ENCODE peak calls at places on chromosome 10, in nine cellular contexts. One of them, this sample, is unnamed.

GRCh38 chr10:113382691-113383090 is 170.2 kb upstream of the HABP2 start:
- DNase-seq in fibroblast of villous mesenchyme: peak
- DNase-seq in tibial nerve: no peak
- DNase-seq in GM12865: no peak
- DNase-seq in GM13977: no peak
- DNase-seq in PC-3: no peak
- DNase-seq in CD8-positive, alpha-beta T cell: no peak
- DNase-seq in neural progenitor cell: no peak
- DNase-seq in upper lobe of right lung: no peak
- DNase-seq in this sample: no peak

GRCh38 chr10:536371-536925 is 153.0 kb downstream of the DIP2C start:
- DNase-seq in fibroblast of villous mesenchyme: no peak
- DNase-seq in tibial nerve: no peak
- DNase-seq in GM12865: no peak
- DNase-seq in GM13977: no peak
- DNase-seq in PC-3: no peak
- DNase-seq in CD8-positive, alpha-beta T cell: no peak
- DNase-seq in neural progenitor cell: no peak
- DNase-seq in upper lobe of right lung: peak
- DNase-seq in this sample: no peak

GRCh38 chr10:98425511-98426352 is 10.8 kb upstream of the PYROXD2 start:
- DNase-seq in fibroblast of villous mesenchyme: peak
- DNase-seq in tibial nerve: no peak
- DNase-seq in GM12865: peak
- DNase-seq in GM13977: peak
- DNase-seq in PC-3: peak
- DNase-seq in CD8-positive, alpha-beta T cell: no peak
- DNase-seq in neural progenitor cell: peak
- DNase-seq in upper lobe of right lung: peak
- DNase-seq in this sample: no peak

GRCh38 chr10:103784089-103784488 is 71.3 kb downstream of the SH3PXD2A start:
- DNase-seq in fibroblast of villous mesenchyme: no peak
- DNase-seq in tibial nerve: no peak
- DNase-seq in GM12865: no peak
- DNase-seq in GM13977: no peak
- DNase-seq in PC-3: no peak
- DNase-seq in CD8-positive, alpha-beta T cell: no peak
- DNase-seq in neural progenitor cell: no peak
- DNase-seq in upper lobe of right lung: no peak
- DNase-seq in this sample: no peak

GRCh38 chr10:85319150-85319549 is 990.8 kb downstream of the CCSER2 start:
- DNase-seq in fibroblast of villous mesenchyme: no peak
- DNase-seq in tibial nerve: no peak
- DNase-seq in GM12865: no peak
- DNase-seq in GM13977: no peak
- DNase-seq in PC-3: no peak
- DNase-seq in CD8-positive, alpha-beta T cell: no peak
- DNase-seq in neural progenitor cell: no peak
- DNase-seq in upper lobe of right lung: no peak
- DNase-seq in this sample: no peak

GRCh38 chr10:64555609-64556008 is 1034.4 kb downstream of the REEP3 start:
- DNase-seq in fibroblast of villous mesenchyme: no peak
- DNase-seq in tibial nerve: no peak
- DNase-seq in GM12865: no peak
- DNase-seq in GM13977: no peak
- DNase-seq in PC-3: no peak
- DNase-seq in CD8-positive, alpha-beta T cell: no peak
- DNase-seq in neural progenitor cell: no peak
- DNase-seq in upper lobe of right lung: no peak
- DNase-seq in this sample: no peak

GRCh38 chr10:59387951-59388431 is 25.6 kb upstream of the FAM13C start:
- DNase-seq in fibroblast of villous mesenchyme: peak
- DNase-seq in tibial nerve: no peak
- DNase-seq in GM12865: no peak
- DNase-seq in GM13977: no peak
- DNase-seq in PC-3: peak
- DNase-seq in CD8-positive, alpha-beta T cell: no peak
- DNase-seq in neural progenitor cell: peak
- DNase-seq in upper lobe of right lung: no peak
- DNase-seq in this sample: no peak

GRCh38 chr10:49606981-49607535 is 3.1 kb upstream of the SLC18A3 start:
- DNase-seq in fibroblast of villous mesenchyme: peak
- DNase-seq in tibial nerve: no peak
- DNase-seq in GM12865: peak
- DNase-seq in GM13977: peak
- DNase-seq in PC-3: peak
- DNase-seq in CD8-positive, alpha-beta T cell: peak
- DNase-seq in neural progenitor cell: peak
- DNase-seq in upper lobe of right lung: peak
- DNase-seq in this sample: peak

GRCh38 chr10:103696094-103696410 is 159.3 kb downstream of the SH3PXD2A start:
- DNase-seq in fibroblast of villous mesenchyme: no peak
- DNase-seq in tibial nerve: no peak
- DNase-seq in GM12865: no peak
- DNase-seq in GM13977: no peak
- DNase-seq in PC-3: no peak
- DNase-seq in CD8-positive, alpha-beta T cell: no peak
- DNase-seq in neural progenitor cell: no peak
- DNase-seq in upper lobe of right lung: no peak
- DNase-seq in this sample: no peak

GRCh38 chr10:120969219-120969645 is 118.1 kb downstream of the WDR11 start:
- DNase-seq in fibroblast of villous mesenchyme: peak
- DNase-seq in tibial nerve: no peak
- DNase-seq in GM12865: peak
- DNase-seq in GM13977: no peak
- DNase-seq in PC-3: peak
- DNase-seq in CD8-positive, alpha-beta T cell: no peak
- DNase-seq in neural progenitor cell: no peak
- DNase-seq in upper lobe of right lung: no peak
- DNase-seq in this sample: no peak

GRCh38 chr10:122878799-122879338 is 512 bp downstream of the FAM24B start:
- DNase-seq in fibroblast of villous mesenchyme: no peak
- DNase-seq in tibial nerve: no peak
- DNase-seq in GM12865: peak
- DNase-seq in GM13977: peak
- DNase-seq in PC-3: peak
- DNase-seq in CD8-positive, alpha-beta T cell: no peak
- DNase-seq in neural progenitor cell: no peak
- DNase-seq in upper lobe of right lung: no peak
- DNase-seq in this sample: no peak

GRCh38 chr10:84925495-84925894 is 597.1 kb downstream of the CCSER2 start:
- DNase-seq in fibroblast of villous mesenchyme: no peak
- DNase-seq in tibial nerve: no peak
- DNase-seq in GM12865: no peak
- DNase-seq in GM13977: no peak
- DNase-seq in PC-3: no peak
- DNase-seq in CD8-positive, alpha-beta T cell: no peak
- DNase-seq in neural progenitor cell: no peak
- DNase-seq in upper lobe of right lung: no peak
- DNase-seq in this sample: no peak

GRCh38 chr10:13724484-13724883 is 137.7 kb downstream of the PRPF18 start:
- DNase-seq in fibroblast of villous mesenchyme: peak
- DNase-seq in tibial nerve: peak
- DNase-seq in GM12865: no peak
- DNase-seq in GM13977: no peak
- DNase-seq in PC-3: no peak
- DNase-seq in CD8-positive, alpha-beta T cell: no peak
- DNase-seq in neural progenitor cell: no peak
- DNase-seq in upper lobe of right lung: no peak
- DNase-seq in this sample: no peak

GRCh38 chr10:24721254-24722106 is 2.2 kb downstream of the ARHGAP21 start:
- DNase-seq in fibroblast of villous mesenchyme: peak
- DNase-seq in tibial nerve: no peak
- DNase-seq in GM12865: no peak
- DNase-seq in GM13977: no peak
- DNase-seq in PC-3: peak
- DNase-seq in CD8-positive, alpha-beta T cell: no peak
- DNase-seq in neural progenitor cell: peak
- DNase-seq in upper lobe of right lung: peak
- DNase-seq in this sample: peak

GRCh38 chr10:24715246-24715769 is 8.4 kb downstream of the ARHGAP21 start:
- DNase-seq in fibroblast of villous mesenchyme: no peak
- DNase-seq in tibial nerve: no peak
- DNase-seq in GM12865: no peak
- DNase-seq in GM13977: no peak
- DNase-seq in PC-3: no peak
- DNase-seq in CD8-positive, alpha-beta T cell: no peak
- DNase-seq in neural progenitor cell: no peak
- DNase-seq in upper lobe of right lung: no peak
- DNase-seq in this sample: no peak

GRCh38 chr10:119495061-119495505 is 47.4 kb downstream of the RGS10 start:
- DNase-seq in fibroblast of villous mesenchyme: no peak
- DNase-seq in tibial nerve: no peak
- DNase-seq in GM12865: no peak
- DNase-seq in GM13977: no peak
- DNase-seq in PC-3: no peak
- DNase-seq in CD8-positive, alpha-beta T cell: no peak
- DNase-seq in neural progenitor cell: no peak
- DNase-seq in upper lobe of right lung: no peak
- DNase-seq in this sample: no peak

GRCh38 chr10:17872191-17873091 is 63.3 kb downstream of the MRC1 start:
- DNase-seq in fibroblast of villous mesenchyme: peak
- DNase-seq in tibial nerve: no peak
- DNase-seq in GM12865: peak
- DNase-seq in GM13977: no peak
- DNase-seq in PC-3: peak
- DNase-seq in CD8-positive, alpha-beta T cell: no peak
- DNase-seq in neural progenitor cell: peak
- DNase-seq in upper lobe of right lung: no peak
- DNase-seq in this sample: no peak

DNA sequence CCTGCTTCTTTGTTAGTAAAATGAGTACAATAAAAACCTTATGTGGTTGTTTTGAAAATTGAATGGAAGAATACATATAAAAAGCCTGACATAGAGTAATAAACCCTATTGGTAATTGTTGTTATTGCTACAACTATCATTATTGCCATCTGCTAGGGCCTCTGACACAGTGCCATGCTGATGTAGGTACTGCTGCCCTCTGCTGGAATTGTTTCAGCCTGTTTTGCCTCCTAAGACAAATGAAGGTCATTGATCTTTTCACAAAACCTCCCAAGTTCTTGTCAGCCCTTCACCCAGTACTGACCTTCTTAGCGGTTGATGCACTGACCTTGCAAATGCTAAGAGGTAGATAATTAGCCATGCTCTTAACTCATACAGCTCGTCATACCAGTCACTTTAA is 975.3 kb downstream of the SORCS1 start:
- DNase-seq in fibroblast of villous mesenchyme: peak
- DNase-seq in tibial nerve: no peak
- DNase-seq in GM12865: peak
- DNase-seq in GM13977: peak
- DNase-seq in PC-3: peak
- DNase-seq in CD8-positive, alpha-beta T cell: no peak
- DNase-seq in neural progenitor cell: peak
- DNase-seq in upper lobe of right lung: no peak
- DNase-seq in this sample: peak
- TF ChIP-seq CTCF in fibroblast of villous mesenchyme: peak
- TF ChIP-seq CTCF in tibial nerve: no peak
- TF ChIP-seq CTCF in GM12865: peak
- TF ChIP-seq CTCF in GM13977: peak
- TF ChIP-seq CTCF in PC-3: peak
- TF ChIP-seq CTCF in CD8-positive, alpha-beta T cell: no peak
- TF ChIP-seq CTCF in neural progenitor cell: peak
- TF ChIP-seq CTCF in upper lobe of right lung: peak
- TF ChIP-seq CTCF in this sample: peak

GRCh38 chr10:66307826-66308225 is 618.0 kb upstream of the LRRTM3 start:
- DNase-seq in fibroblast of villous mesenchyme: no peak
- DNase-seq in tibial nerve: no peak
- DNase-seq in GM12865: no peak
- DNase-seq in GM13977: no peak
- DNase-seq in PC-3: peak
- DNase-seq in CD8-positive, alpha-beta T cell: no peak
- DNase-seq in neural progenitor cell: no peak
- DNase-seq in upper lobe of right lung: no peak
- DNase-seq in this sample: no peak
- TF ChIP-seq CTCF in fibroblast of villous mesenchyme: no peak
- TF ChIP-seq CTCF in tibial nerve: no peak
- TF ChIP-seq CTCF in GM12865: no peak
- TF ChIP-seq CTCF in GM13977: no peak
- TF ChIP-seq CTCF in PC-3: peak
- TF ChIP-seq CTCF in CD8-positive, alpha-beta T cell: no peak
- TF ChIP-seq CTCF in neural progenitor cell: peak
- TF ChIP-seq CTCF in upper lobe of right lung: no peak
- TF ChIP-seq CTCF in this sample: no peak

DNA sequence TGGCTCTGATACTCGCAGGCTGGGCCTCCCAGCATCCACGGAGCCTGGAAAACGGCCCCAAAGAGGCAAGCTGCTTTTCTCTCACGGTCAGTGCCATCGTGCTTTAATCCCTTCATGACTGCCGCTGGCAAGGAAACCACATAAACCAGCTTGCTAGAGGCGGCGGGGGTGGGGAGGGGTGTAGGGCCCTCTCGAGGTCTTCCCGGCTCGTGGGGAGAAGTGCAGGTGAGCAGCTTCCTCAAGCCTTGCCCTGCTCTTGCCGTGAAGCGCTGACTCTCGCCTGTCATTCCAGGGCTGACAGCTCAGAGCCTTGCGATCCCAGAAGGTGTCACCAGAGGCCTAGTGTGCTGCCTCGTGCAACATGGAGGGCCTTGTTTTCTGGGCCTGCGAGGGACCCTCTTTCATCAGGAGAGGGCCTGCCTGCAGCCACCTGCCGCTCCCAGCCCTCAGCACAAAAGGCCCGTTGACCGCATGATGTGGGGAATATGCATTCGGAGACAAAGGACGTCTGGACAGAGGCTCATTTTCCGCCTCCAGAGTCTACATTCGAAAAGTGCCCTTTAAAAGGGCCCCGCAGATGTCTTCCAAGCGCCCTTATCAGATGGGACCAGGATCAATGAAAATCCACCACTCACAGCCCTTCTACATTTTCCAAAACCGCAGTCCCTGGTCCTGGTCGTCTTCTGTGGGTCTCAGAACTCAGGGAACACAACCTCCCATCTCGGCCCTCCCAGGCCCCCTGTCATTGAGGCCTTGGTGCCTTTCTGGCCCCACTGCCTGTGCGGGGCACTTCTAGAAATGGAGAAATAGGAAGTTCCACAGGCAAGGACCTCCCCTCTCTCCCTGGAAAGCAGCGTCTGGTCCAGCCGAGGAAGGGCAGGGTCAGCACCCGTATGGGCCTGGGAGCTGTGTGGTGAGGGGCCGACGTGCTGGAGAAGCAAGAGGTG is 58.7 kb downstream of the ZRANB1 start:
- DNase-seq in fibroblast of villous mesenchyme: peak
- DNase-seq in tibial nerve: no peak
- DNase-seq in GM12865: no peak
- DNase-seq in GM13977: peak
- DNase-seq in PC-3: no peak
- DNase-seq in CD8-positive, alpha-beta T cell: no peak
- DNase-seq in neural progenitor cell: peak
- DNase-seq in upper lobe of right lung: peak
- DNase-seq in this sample: no peak
- TF ChIP-seq CTCF in fibroblast of villous mesenchyme: peak
- TF ChIP-seq CTCF in tibial nerve: no peak
- TF ChIP-seq CTCF in GM12865: no peak
- TF ChIP-seq CTCF in GM13977: no peak
- TF ChIP-seq CTCF in PC-3: no peak
- TF ChIP-seq CTCF in CD8-positive, alpha-beta T cell: no peak
- TF ChIP-seq CTCF in neural progenitor cell: peak
- TF ChIP-seq CTCF in upper lobe of right lung: no peak
- TF ChIP-seq CTCF in this sample: no peak

DNA sequence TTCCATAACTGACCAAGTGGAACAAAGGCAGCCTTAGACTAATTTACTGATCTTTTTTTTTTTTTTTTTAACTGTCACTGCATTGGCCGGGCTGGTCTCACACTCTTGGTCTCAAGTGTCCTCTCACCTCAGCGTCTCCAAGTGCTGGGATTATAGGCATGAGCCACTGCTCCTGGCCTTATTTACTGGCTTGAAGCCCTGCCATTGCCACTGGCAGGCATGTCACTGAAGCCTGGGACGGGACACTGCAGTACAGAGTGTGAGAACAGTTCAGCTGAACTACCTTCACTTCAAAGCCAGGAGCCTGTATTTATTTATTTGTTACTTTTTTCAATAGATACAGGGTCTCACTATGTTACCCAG is 15.4 kb upstream of the ARHGAP12 start:
- DNase-seq in fibroblast of villous mesenchyme: no peak
- DNase-seq in tibial nerve: no peak
- DNase-seq in GM12865: no peak
- DNase-seq in GM13977: no peak
- DNase-seq in PC-3: no peak
- DNase-seq in CD8-positive, alpha-beta T cell: no peak
- DNase-seq in neural progenitor cell: no peak
- DNase-seq in upper lobe of right lung: no peak
- DNase-seq in this sample: no peak
- TF ChIP-seq CTCF in fibroblast of villous mesenchyme: no peak
- TF ChIP-seq CTCF in tibial nerve: no peak
- TF ChIP-seq CTCF in GM12865: no peak
- TF ChIP-seq CTCF in GM13977: no peak
- TF ChIP-seq CTCF in PC-3: no peak
- TF ChIP-seq CTCF in CD8-positive, alpha-beta T cell: no peak
- TF ChIP-seq CTCF in neural progenitor cell: no peak
- TF ChIP-seq CTCF in upper lobe of right lung: no peak
- TF ChIP-seq CTCF in this sample: no peak

This sample was measured in progenitor cell of endocrine pancreas.